ENCODE peak calls at places on chromosomes 12 and 14, in nine cellular contexts. Z, K, D, Y, V, A, I, B and R are unnamed samples.

GRCh38 chr12:108915632-108916133 is 35.8 kb downstream of the DAO start:
- DNase-seq in Z (no peak), K (no peak), D (no peak), Y (no peak), V (no peak), A (no peak), I (no peak), B (no peak), R (no peak)

GRCh38 chr12:5796171-5797091 is 148.6 kb downstream of the ANO2 start:
- DNase-seq in Z (peak; percentile 32), K (peak; percentile 10), D (peak; percentile 16), Y (peak; percentile 50), V (peak; percentile 17), A (no peak), I (peak; percentile 17), B (no peak), R (no peak)

GRCh38 chr12:53267309-53268008 is 640 bp upstream of the ESPL1 start:
- DNase-seq in Z (no peak), K (no peak), D (no peak), Y (no peak), V (no peak), A (no peak), I (no peak), B (no peak), R (no peak)

GRCh38 chr12:75207338-75208083 is 2.1 kb downstream of the KCNC2 start:
- DNase-seq in Z (peak; percentile 15), K (no peak), D (no peak), Y (no peak), V (no peak), A (no peak), I (no peak), B (no peak), R (no peak)

GRCh38 chr14:22918519-22918808 is 485 bp downstream of the RBM23 start:
- DNase-seq in Z (peak; percentile 44), K (no peak), D (no peak), Y (no peak), V (no peak), A (no peak), I (no peak), B (no peak), R (no peak)

GRCh38 chr14:89417469-89418225 is 614 bp upstream of the FOXN3 start:
- DNase-seq in Z (peak; percentile 63), K (peak; percentile 34), D (peak; percentile 28), Y (peak; percentile 61), V (peak; percentile 61), A (peak; percentile 52), I (peak; percentile 39), B (peak; percentile 50), R (peak; percentile 70)

GRCh38 chr14:79581912-79582576 is 629.3 kb downstream of the DIO2 start:
- DNase-seq in Z (no peak), K (no peak), D (no peak), Y (no peak), V (no peak), A (no peak), I (no peak), B (no peak), R (no peak)

GRCh38 chr12:50041962-50042361 is 15.4 kb upstream of the ASIC1 start:
- DNase-seq in Z (no peak), K (no peak), D (no peak), Y (no peak), V (no peak), A (no peak), I (no peak), B (no peak), R (no peak)

GRCh38 chr12:131053567-131053966 is 99.9 kb downstream of the ADGRD1 start:
- DNase-seq in Z (no peak), K (no peak), D (no peak), Y (no peak), V (no peak), A (no peak), I (no peak), B (no peak), R (no peak)